ENCODE peak calls at places on chromosomes 5 and 9, in five cellular contexts. C is neuronal stem cell, O is SHP77 treated with DMSO at 0.1 percent for 48 hours, E is SK-MEL-5, P is glomerular endothelial cell. Z is an unnamed sample.

GRCh38 chr5:59099270-59099994 is 516.6 kb downstream of the RAB3C start:
- DNase-seq in C (no peak), O (no peak), E (no peak), P (no peak), Z (no peak)

GRCh38 chr9:4207881-4208615 is 91.8 kb downstream of the GLIS3 start:
- DNase-seq in C (no peak), O (no peak), E (no peak), P (no peak), Z (no peak)

GRCh38 chr5:60514152-60514551 is 185.8 kb downstream of the DEPDC1B start:
- DNase-seq in C (no peak), O (no peak), E (no peak), P (no peak), Z (no peak)

GRCh38 chr5:38853753-38854470 is 8.1 kb downstream of the OSMR start:
- DNase-seq in C (no peak), O (no peak), E (no peak), P (no peak), Z (no peak)

GRCh38 chr5:106303911-106304310 is 1366.8 kb downstream of the EFNA5 start:
- DNase-seq in C (no peak), O (no peak), E (no peak), P (no peak), Z (no peak)

GRCh38 chr5:19986036-19986619 is 1.9 kb downstream of the CDH18 start:
- DNase-seq in C (no peak), O (peak), E (no peak), P (no peak), Z (no peak)

GRCh38 chr5:53917095-53917494 is 356.7 kb downstream of the NDUFS4 start:
- DNase-seq in C (no peak), O (no peak), E (peak), P (no peak), Z (no peak)

GRCh38 chr9:6692891-6693361 is 47.4 kb upstream of the GLDC start:
- DNase-seq in C (no peak), O (no peak), E (no peak), P (no peak), Z (no peak)

GRCh38 chr5:169139381-169140125 is 161.4 kb downstream of the SLIT3 start:
- DNase-seq in C (no peak), O (no peak), E (no peak), P (no peak), Z (no peak)

GRCh38 chr5:129098488-129099183 is 4.1 kb downstream of the ISOC1 start:
- DNase-seq in C (no peak), O (no peak), E (no peak), P (no peak), Z (no peak)

GRCh38 chr5:53871050-53871449 is 310.6 kb downstream of the NDUFS4 start:
- DNase-seq in C (no peak), O (no peak), E (peak), P (no peak), Z (no peak)

GRCh38 chr5:38341641-38342040 is 83.3 kb downstream of the EGFLAM start:
- DNase-seq in C (no peak), O (no peak), E (no peak), P (no peak), Z (no peak)

GRCh38 chr5:136892026-136892425 is 526.7 kb upstream of the TRPC7 start:
- DNase-seq in C (no peak), O (no peak), E (no peak), P (no peak), Z (no peak)

GRCh38 chr9:136996361-136997281 is at the start of gene CLIC3:
- DNase-seq in C (no peak), O (no peak), E (no peak), P (no peak), Z (no peak)

GRCh38 chr5:142151436-142152382 is 43.1 kb downstream of the NDFIP1 start:
- DNase-seq in C (peak), O (peak), E (peak), P (peak), Z (no peak)

GRCh38 chr9:32742296-32742695 is 41.0 kb upstream of the TMEM215 start:
- DNase-seq in C (no peak), O (no peak), E (no peak), P (no peak), Z (no peak)

Z was measured in lower leg skin.